ENCODE peak calls at places on chromosomes 3 and 15, in five cellular contexts. One of them, this sample, is unnamed.

GRCh38 chr3:24709921-24710320 is 215.3 kb upstream of the THRB start:
- DNase-seq in CD8-positive, alpha-beta T cell: no peak
- DNase-seq in IMR-90: no peak
- DNase-seq in DMS 273 treated with DMSO at 0.1 percent for 48 hours: no peak
- DNase-seq in AG09309: no peak
- DNase-seq in this sample: peak

GRCh38 chr3:134822065-134822464 is 27.0 kb downstream of the EPHB1 start:
- DNase-seq in CD8-positive, alpha-beta T cell: no peak
- DNase-seq in IMR-90: no peak
- DNase-seq in DMS 273 treated with DMSO at 0.1 percent for 48 hours: no peak
- DNase-seq in AG09309: no peak
- DNase-seq in this sample: peak

GRCh38 chr15:68765602-68766368 is 54.9 kb downstream of the ANP32A start:
- DNase-seq in CD8-positive, alpha-beta T cell: no peak
- DNase-seq in IMR-90: no peak
- DNase-seq in DMS 273 treated with DMSO at 0.1 percent for 48 hours: no peak
- DNase-seq in AG09309: no peak
- DNase-seq in this sample: no peak

GRCh38 chr15:69172854-69173253 is 12.4 kb downstream of the GLCE start:
- DNase-seq in CD8-positive, alpha-beta T cell: no peak
- DNase-seq in IMR-90: no peak
- DNase-seq in DMS 273 treated with DMSO at 0.1 percent for 48 hours: no peak
- DNase-seq in AG09309: no peak
- DNase-seq in this sample: no peak

GRCh38 chr3:178562869-178563232 is 26.6 kb downstream of the KCNMB2 start:
- DNase-seq in CD8-positive, alpha-beta T cell: no peak
- DNase-seq in IMR-90: no peak
- DNase-seq in DMS 273 treated with DMSO at 0.1 percent for 48 hours: no peak
- DNase-seq in AG09309: no peak
- DNase-seq in this sample: no peak

GRCh38 chr3:56590814-56591213 is 33.8 kb downstream of the CCDC66 start:
- DNase-seq in CD8-positive, alpha-beta T cell: no peak
- DNase-seq in IMR-90: peak
- DNase-seq in DMS 273 treated with DMSO at 0.1 percent for 48 hours: no peak
- DNase-seq in AG09309: no peak
- DNase-seq in this sample: peak

GRCh38 chr3:138950006-138950644 is 3.1 kb downstream of the FOXL2NB start:
- DNase-seq in CD8-positive, alpha-beta T cell: no peak
- DNase-seq in IMR-90: peak
- DNase-seq in DMS 273 treated with DMSO at 0.1 percent for 48 hours: no peak
- DNase-seq in AG09309: no peak
- DNase-seq in this sample: peak

GRCh38 chr3:192901435-192901834 is 16.2 kb downstream of the MB21D2 start:
- DNase-seq in CD8-positive, alpha-beta T cell: no peak
- DNase-seq in IMR-90: peak
- DNase-seq in DMS 273 treated with DMSO at 0.1 percent for 48 hours: no peak
- DNase-seq in AG09309: peak
- DNase-seq in this sample: peak

GRCh38 chr15:64158363-64159134 is 4.3 kb downstream of the PPIB start:
- DNase-seq in CD8-positive, alpha-beta T cell: peak
- DNase-seq in IMR-90: no peak
- DNase-seq in DMS 273 treated with DMSO at 0.1 percent for 48 hours: no peak
- DNase-seq in AG09309: no peak
- DNase-seq in this sample: no peak

GRCh38 chr3:53109822-53110771 is 20.1 kb downstream of the RFT1 start:
- DNase-seq in CD8-positive, alpha-beta T cell: no peak
- DNase-seq in IMR-90: peak
- DNase-seq in DMS 273 treated with DMSO at 0.1 percent for 48 hours: no peak
- DNase-seq in AG09309: peak
- DNase-seq in this sample: peak

GRCh38 chr3:124916837-124917409 is 17.6 kb downstream of the MUC13 start:
- DNase-seq in CD8-positive, alpha-beta T cell: no peak
- DNase-seq in IMR-90: no peak
- DNase-seq in DMS 273 treated with DMSO at 0.1 percent for 48 hours: no peak
- DNase-seq in AG09309: no peak
- DNase-seq in this sample: no peak

GRCh38 chr3:139893264-139893962 is 41.6 kb upstream of the CLSTN2 start:
- DNase-seq in CD8-positive, alpha-beta T cell: no peak
- DNase-seq in IMR-90: no peak
- DNase-seq in DMS 273 treated with DMSO at 0.1 percent for 48 hours: no peak
- DNase-seq in AG09309: no peak
- DNase-seq in this sample: no peak

GRCh38 chr3:150830745-150831144 is 67.8 kb upstream of the SIAH2 start:
- DNase-seq in CD8-positive, alpha-beta T cell: no peak
- DNase-seq in IMR-90: no peak
- DNase-seq in DMS 273 treated with DMSO at 0.1 percent for 48 hours: no peak
- DNase-seq in AG09309: no peak
- DNase-seq in this sample: no peak

GRCh38 chr3:196179380-196180308 is 31.6 kb downstream of the ZDHHC19 start:
- DNase-seq in CD8-positive, alpha-beta T cell: peak
- DNase-seq in IMR-90: peak
- DNase-seq in DMS 273 treated with DMSO at 0.1 percent for 48 hours: peak
- DNase-seq in AG09309: peak
- DNase-seq in this sample: peak

GRCh38 chr3:9036327-9037112 is 73.2 kb upstream of the RAD18 start:
- DNase-seq in CD8-positive, alpha-beta T cell: no peak
- DNase-seq in IMR-90: peak
- DNase-seq in DMS 273 treated with DMSO at 0.1 percent for 48 hours: peak
- DNase-seq in AG09309: peak
- DNase-seq in this sample: no peak

GRCh38 chr3:124927454-124928079 is 7.0 kb downstream of the MUC13 start:
- DNase-seq in CD8-positive, alpha-beta T cell: no peak
- DNase-seq in IMR-90: no peak
- DNase-seq in DMS 273 treated with DMSO at 0.1 percent for 48 hours: no peak
- DNase-seq in AG09309: no peak
- DNase-seq in this sample: no peak

GRCh38 chr15:77611767-77612166 is 20.9 kb downstream of the LINGO1 start:
- DNase-seq in CD8-positive, alpha-beta T cell: no peak
- DNase-seq in IMR-90: no peak
- DNase-seq in DMS 273 treated with DMSO at 0.1 percent for 48 hours: no peak
- DNase-seq in AG09309: no peak
- DNase-seq in this sample: no peak

GRCh38 chr3:126792998-126793397 is 89.0 kb downstream of the CHCHD6 start:
- DNase-seq in CD8-positive, alpha-beta T cell: no peak
- DNase-seq in IMR-90: no peak
- DNase-seq in DMS 273 treated with DMSO at 0.1 percent for 48 hours: no peak
- DNase-seq in AG09309: no peak
- DNase-seq in this sample: no peak

GRCh38 chr15:35784745-35785144 is 238.8 kb upstream of the DPH6 start:
- DNase-seq in CD8-positive, alpha-beta T cell: no peak
- DNase-seq in IMR-90: no peak
- DNase-seq in DMS 273 treated with DMSO at 0.1 percent for 48 hours: no peak
- DNase-seq in AG09309: no peak
- DNase-seq in this sample: peak

GRCh38 chr3:24646790-24647189 is 152.1 kb upstream of the THRB start:
- DNase-seq in CD8-positive, alpha-beta T cell: no peak
- DNase-seq in IMR-90: no peak
- DNase-seq in DMS 273 treated with DMSO at 0.1 percent for 48 hours: no peak
- DNase-seq in AG09309: no peak
- DNase-seq in this sample: no peak

GRCh38 chr3:186080849-186081438 is 27.9 kb downstream of the ETV5 start:
- DNase-seq in CD8-positive, alpha-beta T cell: no peak
- DNase-seq in IMR-90: no peak
- DNase-seq in DMS 273 treated with DMSO at 0.1 percent for 48 hours: no peak
- DNase-seq in AG09309: no peak
- DNase-seq in this sample: no peak

GRCh38 chr3:156593814-156594213 is 38.9 kb upstream of the SSR3 start:
- DNase-seq in CD8-positive, alpha-beta T cell: no peak
- DNase-seq in IMR-90: no peak
- DNase-seq in DMS 273 treated with DMSO at 0.1 percent for 48 hours: no peak
- DNase-seq in AG09309: no peak
- DNase-seq in this sample: no peak

GRCh38 chr3:47323431-47324277 is 40.9 kb downstream of the KLHL18 start:
- DNase-seq in CD8-positive, alpha-beta T cell: no peak
- DNase-seq in IMR-90: peak
- DNase-seq in DMS 273 treated with DMSO at 0.1 percent for 48 hours: no peak
- DNase-seq in AG09309: no peak
- DNase-seq in this sample: peak

GRCh38 chr3:18645603-18646002 is 220.5 kb upstream of the SATB1 start:
- DNase-seq in CD8-positive, alpha-beta T cell: no peak
- DNase-seq in IMR-90: no peak
- DNase-seq in DMS 273 treated with DMSO at 0.1 percent for 48 hours: no peak
- DNase-seq in AG09309: no peak
- DNase-seq in this sample: no peak

GRCh38 chr3:197010556-197011351 is 18.9 kb downstream of the MELTF start:
- DNase-seq in CD8-positive, alpha-beta T cell: no peak
- DNase-seq in IMR-90: no peak
- DNase-seq in DMS 273 treated with DMSO at 0.1 percent for 48 hours: no peak
- DNase-seq in AG09309: no peak
- DNase-seq in this sample: no peak

This sample was measured in kidney tubule cell.